ENCODE peak calls at places on chromosome 19, in four cellular contexts. R is K562, F is WTC11, Q is SK-N-SH. Z is an unnamed sample.

GRCh38 chr19:21022996-21023395 is 2.5 kb downstream of the ZNF430 start:
- DNase-seq in R (peak), F (no peak), Q (no peak), Z (no peak)

GRCh38 chr19:35986664-35987570 is 8.1 kb upstream of the SDHAF1 start:
- DNase-seq in R (no peak), F (peak), Q (peak), Z (no peak)

GRCh38 chr19:34365463-34366401 is 736 bp downstream of the GPI start:
- DNase-seq in R (peak), F (peak), Q (peak), Z (no peak)

GRCh38 chr19:55158848-55159793 is 1.6 kb upstream of the TNNI3 start:
- DNase-seq in R (peak), F (peak), Q (no peak), Z (no peak)

GRCh38 chr19:31175564-31176348 is 173.5 kb downstream of the TSHZ3 start:
- DNase-seq in R (no peak), F (no peak), Q (no peak), Z (no peak)

GRCh38 chr19:52307275-52307674 is 10.3 kb downstream of the ZNF480 start:
- DNase-seq in R (no peak), F (peak), Q (no peak), Z (no peak)

GRCh38 chr19:2186071-2186846 is 22.5 kb downstream of the DOT1L start:
- DNase-seq in R (no peak), F (no peak), Q (no peak), Z (no peak)

GRCh38 chr19:46303345-46303701 is 6.5 kb downstream of the HIF3A start:
- DNase-seq in R (no peak), F (no peak), Q (no peak), Z (no peak)

GRCh38 chr19:10625003-10625761 is at the start of gene SLC44A2:
- DNase-seq in R (peak), F (peak), Q (peak), Z (no peak)

GRCh38 chr19:5271145-5271544 is 69.5 kb downstream of the PTPRS start:
- DNase-seq in R (peak), F (no peak), Q (no peak), Z (no peak)

GRCh38 chr19:756232-756631 is 5.3 kb downstream of the MISP start:
- DNase-seq in R (peak), F (no peak), Q (peak), Z (no peak)

DNA sequence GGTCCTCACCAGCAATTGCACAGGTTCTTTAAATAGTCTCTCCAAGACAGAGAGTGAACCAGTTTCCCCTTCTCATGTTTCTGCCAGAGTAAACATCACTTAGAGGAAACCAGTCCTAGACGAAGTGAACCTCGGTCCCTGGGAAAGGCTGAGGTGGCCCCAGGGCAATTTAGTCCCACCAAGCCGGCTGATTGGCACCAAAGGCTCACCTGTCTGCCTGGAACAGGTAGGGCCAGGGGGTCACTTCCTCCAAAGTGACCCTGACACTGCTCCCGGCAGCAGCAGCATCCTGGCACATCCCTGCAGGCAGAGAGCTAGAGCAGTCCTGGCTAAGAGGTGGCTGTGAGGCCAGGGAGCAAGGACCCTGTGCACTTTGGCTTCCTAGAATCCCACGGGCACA is 122.8 kb upstream of the ZNF507 start:
- DNase-seq in R (no peak), F (no peak), Q (no peak), Z (no peak)
- TF ChIP-seq USF1 in R (no peak), F (no peak), Q (no peak), Z (no peak)

GRCh38 chr19:50547385-50548190 is 20.6 kb downstream of the LRRC4B start:
- DNase-seq in R (no peak), F (no peak), Q (peak), Z (no peak)
- TF ChIP-seq USF1 in R (no peak), F (no peak), Q (no peak), Z (no peak)

GRCh38 chr19:39941615-39942507 is 7.4 kb upstream of the FCGBP start:
- DNase-seq in R (no peak), F (no peak), Q (no peak), Z (peak)
- TF ChIP-seq USF1 in R (no peak), F (no peak), Q (no peak), Z (no peak)

GRCh38 chr19:45110811-45111210 is 17.8 kb downstream of the PPP1R37 start:
- DNase-seq in R (no peak), F (no peak), Q (no peak), Z (peak)
- TF ChIP-seq USF1 in R (no peak), F (no peak), Q (no peak), Z (no peak)

GRCh38 chr19:38711726-38712153 is 32.5 kb downstream of the CAPN12 start:
- DNase-seq in R (no peak), F (no peak), Q (no peak), Z (no peak)
- TF ChIP-seq USF1 in R (no peak), F (no peak), Q (no peak), Z (no peak)

DNA sequence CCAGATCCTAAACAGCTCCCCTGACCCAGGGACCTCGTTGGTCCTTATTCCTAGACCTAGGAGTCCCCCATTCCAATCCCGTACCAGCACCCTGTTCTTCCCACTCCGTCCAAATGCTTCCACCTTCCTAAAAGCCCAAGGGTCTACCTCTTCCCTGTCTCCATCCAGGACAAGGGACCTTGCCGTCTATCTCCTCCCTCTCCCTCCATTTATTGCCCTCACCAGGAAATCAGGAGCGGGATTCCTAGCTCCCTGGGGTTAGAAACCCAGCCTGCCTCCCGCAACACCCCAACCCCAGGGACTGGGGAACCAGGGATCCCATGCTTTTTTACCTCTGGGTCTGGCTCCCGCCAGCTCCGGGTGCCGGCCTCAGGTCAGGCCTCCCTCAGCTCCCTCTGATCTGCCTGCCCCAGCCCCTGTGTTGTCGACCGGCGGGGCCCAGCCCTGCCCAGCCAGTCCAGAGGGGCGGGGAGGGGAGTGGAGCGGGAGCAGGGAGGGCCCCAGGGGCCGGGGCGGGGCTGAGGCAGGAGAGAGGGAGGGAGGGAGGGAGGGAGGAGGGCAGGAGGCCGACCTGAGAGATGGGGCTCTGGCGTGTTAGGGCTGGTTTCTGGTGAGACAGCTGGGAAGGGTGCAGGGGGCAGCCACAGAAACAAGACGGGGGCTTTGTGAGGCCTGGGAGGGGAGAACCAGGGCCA is at the start of gene B3GNT8:
- DNase-seq in R (peak), F (peak), Q (peak), Z (no peak)
- TF ChIP-seq USF1 in R (no peak), F (no peak), Q (no peak), Z (no peak)

GRCh38 chr19:18785179-18786124 is 5.7 kb downstream of the COMP start:
- DNase-seq in R (peak), F (peak), Q (peak), Z (no peak)
- TF ChIP-seq USF1 in R (no peak), F (no peak), Q (no peak), Z (no peak)

GRCh38 chr19:17292301-17293074 is 10.7 kb downstream of the ABHD8 start:
- DNase-seq in R (peak), F (peak), Q (peak), Z (peak)

GRCh38 chr19:17286742-17287141 is 5.0 kb downstream of the ANKLE1 start:
- DNase-seq in R (no peak), F (no peak), Q (no peak), Z (no peak)

GRCh38 chr19:17285415-17286135 is 3.9 kb downstream of the ANKLE1 start:
- DNase-seq in R (no peak), F (no peak), Q (no peak), Z (no peak)

GRCh38 chr19:17286263-17286662 is 4.6 kb downstream of the ANKLE1 start:
- DNase-seq in R (no peak), F (no peak), Q (no peak), Z (no peak)

GRCh38 chr19:17289489-17289888 is 7.8 kb downstream of the ANKLE1 start:
- DNase-seq in R (peak), F (peak), Q (peak), Z (no peak)
- TF ChIP-seq USF1 in R (no peak), F (no peak), Q (no peak), Z (no peak)

Z was measured in GM12878.